ENCODE peak calls at places on chromosomes 7 and 10, in four cellular contexts. D, F, J and Q are unnamed samples.

GRCh38 chr10:114526112-114526496 is 121.8 kb upstream of the AFAP1L2 start:
- DNase-seq in F (peak; percentile 11), D (no peak), J (no peak), Q (no peak)

GRCh38 chr10:106919798-106920382 is 244.6 kb downstream of the SORCS1 start:
- DNase-seq in J (no peak), D (no peak), F (no peak), Q (no peak)

GRCh38 chr10:79293841-79294705 is 53.2 kb upstream of the PPIF start:
- DNase-seq in D (no peak), J (no peak), F (no peak), Q (no peak)

GRCh38 chr7:158613481-158613880 is 25.9 kb upstream of the PTPRN2 start:
- DNase-seq in J (peak; percentile 34), D (no peak), F (no peak), Q (no peak)

GRCh38 chr10:57188846-57189245 is 827.8 kb upstream of the ZWINT start:
- DNase-seq in F (no peak), J (no peak), D (no peak), Q (no peak)

GRCh38 chr7:20535541-20535940 is 79.9 kb upstream of the ABCB5 start:
- DNase-seq in F (no peak), J (no peak), D (no peak), Q (no peak)

GRCh38 chr7:133742709-133743538 is 384.2 kb upstream of the LRGUK start:
- DNase-seq in F (peak; percentile 13), J (no peak), D (no peak), Q (no peak)

GRCh38 chr10:132407846-132408278 is 10.9 kb downstream of the PWWP2B start:
- DNase-seq in J (peak; percentile 32), F (no peak), D (no peak), Q (no peak)

GRCh38 chr7:138864667-138865066 is 66.7 kb upstream of the ATP6V0A4 start:
- DNase-seq in D (no peak), J (no peak), F (peak; percentile 69), Q (no peak)

GRCh38 chr7:157022681-157023588 is 12.5 kb upstream of the MNX1 start:
- DNase-seq in J (no peak), F (peak; percentile 11), D (no peak), Q (no peak)

GRCh38 chr10:7432884-7433726 is 22.3 kb upstream of the SFMBT2 start:
- DNase-seq in J (peak; percentile 69), F (no peak), D (no peak), Q (no peak)

GRCh38 chr7:14754631-14755030 is 147.9 kb downstream of the DGKB start:
- DNase-seq in D (no peak), J (no peak), F (peak; percentile 23), Q (no peak)

GRCh38 chr10:128950159-128950956 is 516.7 kb upstream of the MGMT start:
- DNase-seq in F (no peak), J (no peak), D (no peak), Q (no peak)

GRCh38 chr10:131849591-131850489 is 51.0 kb upstream of the PPP2R2D start:
- DNase-seq in F (no peak), D (no peak), J (no peak), Q (no peak)

GRCh38 chr7:7354674-7355073 is 172.3 kb downstream of the C1GALT1 start:
- DNase-seq in F (no peak), J (no peak), D (no peak), Q (no peak)

GRCh38 chr10:44908071-44908709 is 2.9 kb upstream of the TMEM72 start:
- DNase-seq in J (no peak), F (peak; percentile 12), D (no peak), Q (no peak)